ENCODE peak calls at places on chromosomes 5 and 9, in six cellular contexts. One of them, this sample, is unnamed.

GRCh38 chr9:128629136-128629535 is 27.5 kb downstream of the DYNC2I2 start:
- DNase-seq in SK-MEL-5: no peak
- DNase-seq in HFF-Myc: no peak
- DNase-seq in substantia nigra: no peak
- DNase-seq in suprapubic skin: no peak
- DNase-seq in naive B cell: no peak
- DNase-seq in this sample: no peak

GRCh38 chr5:87949665-87950640 is 318.7 kb downstream of the TMEM161B start:
- DNase-seq in naive B cell: no peak
- DNase-seq in suprapubic skin: no peak
- DNase-seq in HFF-Myc: no peak
- DNase-seq in SK-MEL-5: peak
- DNase-seq in substantia nigra: peak
- DNase-seq in this sample: no peak

GRCh38 chr5:144150996-144151395 is 19.5 kb downstream of the YIPF5 start:
- DNase-seq in suprapubic skin: no peak
- DNase-seq in HFF-Myc: no peak
- DNase-seq in naive B cell: no peak
- DNase-seq in substantia nigra: no peak
- DNase-seq in SK-MEL-5: no peak
- DNase-seq in this sample: no peak

GRCh38 chr5:61167382-61167781 is 5.1 kb upstream of the SMIM15 start:
- DNase-seq in HFF-Myc: no peak
- DNase-seq in suprapubic skin: no peak
- DNase-seq in substantia nigra: no peak
- DNase-seq in naive B cell: no peak
- DNase-seq in SK-MEL-5: peak
- DNase-seq in this sample: no peak

GRCh38 chr9:134571326-134571871 is 70.2 kb upstream of the COL5A1 start:
- DNase-seq in SK-MEL-5: no peak
- DNase-seq in naive B cell: no peak
- DNase-seq in HFF-Myc: no peak
- DNase-seq in suprapubic skin: peak
- DNase-seq in substantia nigra: no peak
- DNase-seq in this sample: no peak

GRCh38 chr9:137320555-137321384 is 18.7 kb upstream of the NRARP start:
- DNase-seq in substantia nigra: no peak
- DNase-seq in suprapubic skin: no peak
- DNase-seq in SK-MEL-5: no peak
- DNase-seq in naive B cell: peak
- DNase-seq in HFF-Myc: no peak
- DNase-seq in this sample: no peak

GRCh38 chr5:69148981-69149675 is 17.8 kb upstream of the CCNB1 start:
- DNase-seq in suprapubic skin: no peak
- DNase-seq in substantia nigra: no peak
- DNase-seq in SK-MEL-5: no peak
- DNase-seq in naive B cell: no peak
- DNase-seq in HFF-Myc: no peak
- DNase-seq in this sample: no peak

GRCh38 chr9:116800074-116800473 is 113.0 kb downstream of the TRIM32 start:
- DNase-seq in substantia nigra: no peak
- DNase-seq in suprapubic skin: no peak
- DNase-seq in HFF-Myc: no peak
- DNase-seq in SK-MEL-5: no peak
- DNase-seq in naive B cell: no peak
- DNase-seq in this sample: no peak